ENCODE peak calls at places on chromosomes 3 and 15, in ten cellular contexts. One of them, this sample, is unnamed.

GRCh38 chr3:168531116-168531515 is 435.4 kb upstream of the GOLIM4 start:
- DNase-seq in CD8-positive, alpha-beta T cell: no peak
- DNase-seq in ascending aorta: no peak
- DNase-seq in AG04449: no peak
- DNase-seq in type B pancreatic cell: no peak
- DNase-seq in kidney: no peak
- DNase-seq in activated B cell treated with CpG ODN at 0.5 μM for 24 hours: no peak
- DNase-seq in AG04450: no peak
- DNase-seq in thoracic aorta: no peak
- DNase-seq in psoas muscle: no peak
- DNase-seq in this sample: no peak

GRCh38 chr15:73596214-73596613 is 37.0 kb downstream of the NPTN start:
- DNase-seq in CD8-positive, alpha-beta T cell: no peak
- DNase-seq in ascending aorta: no peak
- DNase-seq in AG04449: no peak
- DNase-seq in type B pancreatic cell: no peak
- DNase-seq in kidney: no peak
- DNase-seq in activated B cell treated with CpG ODN at 0.5 μM for 24 hours: no peak
- DNase-seq in AG04450: no peak
- DNase-seq in thoracic aorta: no peak
- DNase-seq in psoas muscle: no peak
- DNase-seq in this sample: no peak

GRCh38 chr15:88621789-88622604 is 857 bp downstream of the AEN start:
- DNase-seq in CD8-positive, alpha-beta T cell: peak; percentile 34
- DNase-seq in ascending aorta: peak; percentile 59
- DNase-seq in AG04449: no peak
- DNase-seq in type B pancreatic cell: no peak
- DNase-seq in kidney: no peak
- DNase-seq in activated B cell treated with CpG ODN at 0.5 μM for 24 hours: no peak
- DNase-seq in AG04450: no peak
- DNase-seq in thoracic aorta: no peak
- DNase-seq in psoas muscle: no peak
- DNase-seq in this sample: no peak

GRCh38 chr15:69493406-69493805 is 40.8 kb downstream of the RPLP1 start:
- DNase-seq in CD8-positive, alpha-beta T cell: no peak
- DNase-seq in ascending aorta: no peak
- DNase-seq in AG04449: no peak
- DNase-seq in type B pancreatic cell: no peak
- DNase-seq in kidney: no peak
- DNase-seq in activated B cell treated with CpG ODN at 0.5 μM for 24 hours: no peak
- DNase-seq in AG04450: no peak
- DNase-seq in thoracic aorta: no peak
- DNase-seq in psoas muscle: no peak
- DNase-seq in this sample: no peak

GRCh38 chr15:98983333-98983732 is 24.3 kb downstream of the PGPEP1L start:
- DNase-seq in CD8-positive, alpha-beta T cell: no peak
- DNase-seq in ascending aorta: peak; percentile 87
- DNase-seq in AG04449: peak; percentile 37
- DNase-seq in type B pancreatic cell: no peak
- DNase-seq in kidney: no peak
- DNase-seq in activated B cell treated with CpG ODN at 0.5 μM for 24 hours: no peak
- DNase-seq in AG04450: peak; percentile 34
- DNase-seq in thoracic aorta: peak; percentile 57
- DNase-seq in psoas muscle: no peak
- DNase-seq in this sample: no peak

GRCh38 chr15:43250785-43251184 is 15.9 kb downstream of the TGM5 start:
- DNase-seq in CD8-positive, alpha-beta T cell: no peak
- DNase-seq in ascending aorta: peak; percentile 27
- DNase-seq in AG04449: no peak
- DNase-seq in type B pancreatic cell: no peak
- DNase-seq in kidney: no peak
- DNase-seq in activated B cell treated with CpG ODN at 0.5 μM for 24 hours: no peak
- DNase-seq in AG04450: no peak
- DNase-seq in thoracic aorta: no peak
- DNase-seq in psoas muscle: no peak
- DNase-seq in this sample: no peak

GRCh38 chr3:71908001-71908400 is 123.1 kb upstream of the PROK2 start:
- DNase-seq in CD8-positive, alpha-beta T cell: no peak
- DNase-seq in ascending aorta: no peak
- DNase-seq in AG04449: no peak
- DNase-seq in type B pancreatic cell: no peak
- DNase-seq in kidney: peak; percentile 68
- DNase-seq in activated B cell treated with CpG ODN at 0.5 μM for 24 hours: no peak
- DNase-seq in AG04450: no peak
- DNase-seq in thoracic aorta: no peak
- DNase-seq in psoas muscle: no peak
- DNase-seq in this sample: no peak

GRCh38 chr3:128486692-128487537 is 6.1 kb downstream of the GATA2 start:
- DNase-seq in CD8-positive, alpha-beta T cell: no peak
- DNase-seq in ascending aorta: no peak
- DNase-seq in AG04449: no peak
- DNase-seq in type B pancreatic cell: no peak
- DNase-seq in kidney: peak; percentile 82
- DNase-seq in activated B cell treated with CpG ODN at 0.5 μM for 24 hours: peak; percentile 18
- DNase-seq in AG04450: no peak
- DNase-seq in thoracic aorta: no peak
- DNase-seq in psoas muscle: no peak
- DNase-seq in this sample: no peak

GRCh38 chr3:186487819-186488218 is 56.4 kb downstream of the CRYGS start:
- DNase-seq in CD8-positive, alpha-beta T cell: no peak
- DNase-seq in ascending aorta: no peak
- DNase-seq in AG04449: no peak
- DNase-seq in type B pancreatic cell: no peak
- DNase-seq in kidney: no peak
- DNase-seq in activated B cell treated with CpG ODN at 0.5 μM for 24 hours: no peak
- DNase-seq in AG04450: no peak
- DNase-seq in thoracic aorta: no peak
- DNase-seq in psoas muscle: no peak
- DNase-seq in this sample: no peak

GRCh38 chr3:46193436-46193835 is 14.7 kb downstream of the CCR1 start:
- DNase-seq in CD8-positive, alpha-beta T cell: no peak
- DNase-seq in ascending aorta: no peak
- DNase-seq in AG04449: no peak
- DNase-seq in type B pancreatic cell: no peak
- DNase-seq in kidney: no peak
- DNase-seq in activated B cell treated with CpG ODN at 0.5 μM for 24 hours: no peak
- DNase-seq in AG04450: no peak
- DNase-seq in thoracic aorta: no peak
- DNase-seq in psoas muscle: no peak
- DNase-seq in this sample: no peak

GRCh38 chr3:152879130-152879789 is 44.3 kb downstream of the P2RY1 start:
- DNase-seq in CD8-positive, alpha-beta T cell: no peak
- DNase-seq in ascending aorta: no peak
- DNase-seq in AG04449: no peak
- DNase-seq in type B pancreatic cell: no peak
- DNase-seq in kidney: no peak
- DNase-seq in activated B cell treated with CpG ODN at 0.5 μM for 24 hours: no peak
- DNase-seq in AG04450: no peak
- DNase-seq in thoracic aorta: no peak
- DNase-seq in psoas muscle: no peak
- DNase-seq in this sample: no peak

DNA sequence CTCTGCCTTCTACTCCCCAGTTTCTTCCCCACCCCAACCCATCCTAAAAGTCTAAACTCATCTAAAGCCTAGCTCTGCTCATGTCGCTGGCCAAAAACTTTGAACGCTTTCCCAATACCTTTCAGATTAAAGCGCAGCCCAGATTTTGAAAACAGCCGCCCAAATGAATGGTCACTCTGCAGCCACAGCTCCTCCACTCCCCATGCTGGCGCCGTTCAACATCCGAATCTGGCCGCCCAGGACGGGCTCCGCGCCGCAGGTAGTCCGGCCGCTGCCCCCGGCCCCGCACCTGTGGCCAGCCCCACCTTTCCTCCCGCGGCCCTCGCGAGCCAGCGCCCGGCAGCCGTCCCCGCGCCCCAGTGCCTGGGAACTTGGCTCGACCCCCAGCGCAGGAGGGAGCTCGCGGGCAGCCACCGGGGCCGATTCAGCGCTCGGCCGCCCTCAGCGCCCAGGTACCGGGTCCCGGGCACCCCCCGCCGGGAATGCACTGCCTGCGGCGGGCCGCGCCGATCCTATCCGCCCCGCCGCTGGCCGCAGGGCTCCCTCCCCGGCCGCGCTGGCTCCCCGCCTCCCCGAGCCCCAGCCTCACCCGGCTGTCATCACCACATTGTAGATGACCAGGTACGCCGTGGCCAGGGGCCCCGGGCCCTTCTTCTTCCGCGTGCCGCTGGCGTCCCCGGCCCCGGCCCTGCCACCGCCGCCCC is 417 bp downstream of the HACD2 start:
- DNase-seq in CD8-positive, alpha-beta T cell: no peak
- DNase-seq in ascending aorta: no peak
- DNase-seq in AG04449: no peak
- DNase-seq in type B pancreatic cell: no peak
- DNase-seq in kidney: peak; percentile 87
- DNase-seq in activated B cell treated with CpG ODN at 0.5 μM for 24 hours: no peak
- DNase-seq in AG04450: no peak
- DNase-seq in thoracic aorta: no peak
- DNase-seq in psoas muscle: peak; percentile 78
- DNase-seq in this sample: no peak
- TF ChIP-seq CTCF in CD8-positive, alpha-beta T cell: no peak
- TF ChIP-seq CTCF in ascending aorta: peak; percentile 29
- TF ChIP-seq CTCF in AG04449: peak; percentile 44
- TF ChIP-seq CTCF in type B pancreatic cell: peak; percentile 43
- TF ChIP-seq CTCF in kidney: no peak
- TF ChIP-seq CTCF in activated B cell treated with CpG ODN at 0.5 μM for 24 hours: no peak
- TF ChIP-seq CTCF in AG04450: no peak
- TF ChIP-seq CTCF in thoracic aorta: no peak
- TF ChIP-seq CTCF in psoas muscle: peak; percentile 26
- TF ChIP-seq CTCF in this sample: no peak

DNA sequence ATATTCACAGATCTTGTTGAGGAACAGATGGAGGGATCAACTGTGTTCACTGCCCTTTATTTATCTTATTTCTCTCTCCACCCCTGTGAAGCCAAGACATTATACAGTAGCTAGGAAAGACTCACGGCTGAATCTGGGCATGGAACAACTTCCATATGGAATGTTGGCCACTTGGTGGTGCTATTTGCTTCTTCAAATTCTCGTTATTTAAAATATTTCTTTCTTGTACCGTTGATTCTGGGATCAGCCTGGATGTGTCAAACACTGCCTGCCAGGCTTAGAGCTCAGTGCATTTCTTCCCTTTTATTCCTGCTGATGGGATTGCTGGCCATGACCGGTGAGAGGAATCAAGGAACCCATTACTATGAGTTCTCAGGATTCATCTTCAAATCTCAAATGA is 17.5 kb upstream of the GASK1A start:
- DNase-seq in CD8-positive, alpha-beta T cell: no peak
- DNase-seq in ascending aorta: peak; percentile 71
- DNase-seq in AG04449: peak; percentile 4
- DNase-seq in type B pancreatic cell: no peak
- DNase-seq in kidney: no peak
- DNase-seq in activated B cell treated with CpG ODN at 0.5 μM for 24 hours: no peak
- DNase-seq in AG04450: peak; percentile 7
- DNase-seq in thoracic aorta: no peak
- DNase-seq in psoas muscle: no peak
- DNase-seq in this sample: no peak
- TF ChIP-seq CTCF in CD8-positive, alpha-beta T cell: peak; percentile 53
- TF ChIP-seq CTCF in ascending aorta: peak; percentile 56
- TF ChIP-seq CTCF in AG04449: peak; percentile 50
- TF ChIP-seq CTCF in type B pancreatic cell: peak; percentile 84
- TF ChIP-seq CTCF in kidney: peak; percentile 65
- TF ChIP-seq CTCF in activated B cell treated with CpG ODN at 0.5 μM for 24 hours: no peak
- TF ChIP-seq CTCF in AG04450: peak; percentile 61
- TF ChIP-seq CTCF in thoracic aorta: peak; percentile 64
- TF ChIP-seq CTCF in psoas muscle: peak; percentile 69
- TF ChIP-seq CTCF in this sample: peak; percentile 46

GRCh38 chr15:34709866-34710265 is 44.9 kb downstream of the GJD2 start:
- DNase-seq in CD8-positive, alpha-beta T cell: no peak
- DNase-seq in ascending aorta: no peak
- DNase-seq in AG04449: no peak
- DNase-seq in type B pancreatic cell: no peak
- DNase-seq in kidney: no peak
- DNase-seq in activated B cell treated with CpG ODN at 0.5 μM for 24 hours: no peak
- DNase-seq in AG04450: peak; percentile 2
- DNase-seq in thoracic aorta: no peak
- DNase-seq in psoas muscle: no peak
- DNase-seq in this sample: no peak

GRCh38 chr15:34713635-34714034 is 41.2 kb downstream of the GJD2 start:
- DNase-seq in CD8-positive, alpha-beta T cell: no peak
- DNase-seq in ascending aorta: no peak
- DNase-seq in AG04449: no peak
- DNase-seq in type B pancreatic cell: no peak
- DNase-seq in kidney: no peak
- DNase-seq in activated B cell treated with CpG ODN at 0.5 μM for 24 hours: no peak
- DNase-seq in AG04450: no peak
- DNase-seq in thoracic aorta: no peak
- DNase-seq in psoas muscle: no peak
- DNase-seq in this sample: no peak

GRCh38 chr15:34708422-34708821 is 46.4 kb downstream of the GJD2 start:
- DNase-seq in CD8-positive, alpha-beta T cell: no peak
- DNase-seq in ascending aorta: no peak
- DNase-seq in AG04449: no peak
- DNase-seq in type B pancreatic cell: no peak
- DNase-seq in kidney: no peak
- DNase-seq in activated B cell treated with CpG ODN at 0.5 μM for 24 hours: no peak
- DNase-seq in AG04450: peak; percentile 32
- DNase-seq in thoracic aorta: no peak
- DNase-seq in psoas muscle: no peak
- DNase-seq in this sample: no peak
- TF ChIP-seq CTCF in CD8-positive, alpha-beta T cell: no peak
- TF ChIP-seq CTCF in ascending aorta: peak; percentile 55
- TF ChIP-seq CTCF in AG04449: peak; percentile 77
- TF ChIP-seq CTCF in type B pancreatic cell: peak; percentile 83
- TF ChIP-seq CTCF in kidney: peak; percentile 46
- TF ChIP-seq CTCF in activated B cell treated with CpG ODN at 0.5 μM for 24 hours: no peak
- TF ChIP-seq CTCF in AG04450: peak; percentile 96
- TF ChIP-seq CTCF in thoracic aorta: peak; percentile 71
- TF ChIP-seq CTCF in psoas muscle: peak; percentile 75
- TF ChIP-seq CTCF in this sample: peak; percentile 34

GRCh38 chr15:41797194-41797593 is 22.9 kb downstream of the MAPKBP1 start:
- DNase-seq in CD8-positive, alpha-beta T cell: no peak
- DNase-seq in ascending aorta: no peak
- DNase-seq in AG04449: no peak
- DNase-seq in type B pancreatic cell: no peak
- DNase-seq in kidney: no peak
- DNase-seq in activated B cell treated with CpG ODN at 0.5 μM for 24 hours: no peak
- DNase-seq in AG04450: no peak
- DNase-seq in thoracic aorta: no peak
- DNase-seq in psoas muscle: no peak
- DNase-seq in this sample: no peak

GRCh38 chr15:41801185-41801584 is 26.7 kb upstream of the JMJD7 start:
- DNase-seq in CD8-positive, alpha-beta T cell: no peak
- DNase-seq in ascending aorta: no peak
- DNase-seq in AG04449: no peak
- DNase-seq in type B pancreatic cell: no peak
- DNase-seq in kidney: no peak
- DNase-seq in activated B cell treated with CpG ODN at 0.5 μM for 24 hours: no peak
- DNase-seq in AG04450: no peak
- DNase-seq in thoracic aorta: no peak
- DNase-seq in psoas muscle: no peak
- DNase-seq in this sample: no peak

GRCh38 chr15:41799488-41799805 is 25.2 kb downstream of the MAPKBP1 start:
- DNase-seq in CD8-positive, alpha-beta T cell: no peak
- DNase-seq in ascending aorta: no peak
- DNase-seq in AG04449: no peak
- DNase-seq in type B pancreatic cell: no peak
- DNase-seq in kidney: no peak
- DNase-seq in activated B cell treated with CpG ODN at 0.5 μM for 24 hours: no peak
- DNase-seq in AG04450: no peak
- DNase-seq in thoracic aorta: no peak
- DNase-seq in psoas muscle: no peak
- DNase-seq in this sample: no peak

GRCh38 chr15:41796457-41796856 is 22.2 kb downstream of the MAPKBP1 start:
- DNase-seq in CD8-positive, alpha-beta T cell: no peak
- DNase-seq in ascending aorta: no peak
- DNase-seq in AG04449: peak; percentile 21
- DNase-seq in type B pancreatic cell: no peak
- DNase-seq in kidney: no peak
- DNase-seq in activated B cell treated with CpG ODN at 0.5 μM for 24 hours: no peak
- DNase-seq in AG04450: no peak
- DNase-seq in thoracic aorta: no peak
- DNase-seq in psoas muscle: no peak
- DNase-seq in this sample: no peak

GRCh38 chr15:41798607-41799487 is 24.6 kb downstream of the MAPKBP1 start:
- DNase-seq in CD8-positive, alpha-beta T cell: no peak
- DNase-seq in ascending aorta: no peak
- DNase-seq in AG04449: no peak
- DNase-seq in type B pancreatic cell: no peak
- DNase-seq in kidney: no peak
- DNase-seq in activated B cell treated with CpG ODN at 0.5 μM for 24 hours: no peak
- DNase-seq in AG04450: no peak
- DNase-seq in thoracic aorta: no peak
- DNase-seq in psoas muscle: no peak
- DNase-seq in this sample: no peak
- TF ChIP-seq CTCF in CD8-positive, alpha-beta T cell: no peak
- TF ChIP-seq CTCF in ascending aorta: no peak
- TF ChIP-seq CTCF in AG04449: no peak
- TF ChIP-seq CTCF in type B pancreatic cell: no peak
- TF ChIP-seq CTCF in kidney: no peak
- TF ChIP-seq CTCF in activated B cell treated with CpG ODN at 0.5 μM for 24 hours: no peak
- TF ChIP-seq CTCF in AG04450: no peak
- TF ChIP-seq CTCF in thoracic aorta: no peak
- TF ChIP-seq CTCF in psoas muscle: no peak
- TF ChIP-seq CTCF in this sample: no peak

This sample was measured in CD14-positive monocyte.